ENCODE peak calls at places on chromosome 15, in five cellular contexts. W is GM23338, U is neural progenitor cell, I is psoas muscle, E is HepG2. J is an unnamed sample.

GRCh38 chr15:68687136-68687735 is 108.4 kb downstream of the CORO2B start:
- DNase-seq in W (no peak), U (no peak), I (peak; percentile 9), E (no peak), J (no peak)

GRCh38 chr15:58513681-58514336 is 82.0 kb downstream of the LIPC start:
- DNase-seq in W (no peak), U (no peak), I (no peak), E (no peak), J (peak; percentile 17)

GRCh38 chr15:52095597-52096262 is 16.8 kb downstream of the BCL2L10 start:
- DNase-seq in W (no peak), U (no peak), I (no peak), E (no peak), J (no peak)

GRCh38 chr15:69843927-69844326 is 253.8 kb downstream of the TLE3 start:
- DNase-seq in W (no peak), U (no peak), I (no peak), E (no peak), J (no peak)

GRCh38 chr15:90270502-90271150 is 5.2 kb downstream of the NGRN start:
- DNase-seq in W (no peak), U (no peak), I (no peak), E (no peak), J (no peak)

GRCh38 chr15:65940618-65940909 is 71.3 kb downstream of the RAB11A start:
- DNase-seq in W (no peak), U (no peak), I (no peak), E (no peak), J (no peak)

GRCh38 chr15:44130778-44131177 is 64.3 kb downstream of the FRMD5 start:
- DNase-seq in W (no peak), U (no peak), I (no peak), E (no peak), J (no peak)

GRCh38 chr15:62153228-62153627 is 11.9 kb downstream of the C2CD4B start:
- DNase-seq in W (no peak), U (no peak), I (no peak), E (no peak), J (no peak)

GRCh38 chr15:90394702-90395442 is 6.8 kb downstream of the IQGAP1 start:
- DNase-seq in W (no peak), U (no peak), I (no peak), E (no peak), J (no peak)

GRCh38 chr15:97077930-97078329 is 747.4 kb downstream of the NR2F2 start:
- DNase-seq in W (no peak), U (no peak), I (no peak), E (no peak), J (peak; percentile 75)

GRCh38 chr15:98801234-98801561 is 152.9 kb downstream of the IGF1R start:
- DNase-seq in W (peak; percentile 61), U (peak; percentile 88), I (no peak), E (no peak), J (peak; percentile 52)

GRCh38 chr15:83114305-83114704 is 6.9 kb downstream of the TM6SF1 start:
- DNase-seq in W (no peak), U (no peak), I (no peak), E (no peak), J (no peak)

GRCh38 chr15:51311510-51311909 is 26.9 kb downstream of the CYP19A1 start:
- DNase-seq in W (no peak), U (no peak), I (no peak), E (peak; percentile 76), J (no peak)

GRCh38 chr15:81982808-81983207 is 63.0 kb downstream of the MEX3B start:
- DNase-seq in W (no peak), U (no peak), I (no peak), E (no peak), J (no peak)

GRCh38 chr15:25058080-25058785 is 103.4 kb downstream of the SNRPN start:
- DNase-seq in W (no peak), U (no peak), I (no peak), E (no peak), J (no peak)

GRCh38 chr15:22902578-22902977 is 64.1 kb downstream of the NIPA2 start:
- DNase-seq in W (peak; percentile 47), U (no peak), I (no peak), E (no peak), J (no peak)

GRCh38 chr15:42306681-42307080 is 33.4 kb upstream of the TMEM87A start:
- DNase-seq in W (no peak), U (no peak), I (no peak), E (no peak), J (no peak)

GRCh38 chr15:76930831-76931396 is 635 bp upstream of the RCN2 start:
- DNase-seq in W (no peak), U (no peak), I (no peak), E (no peak), J (no peak)

GRCh38 chr15:98789020-98789419 is 140.7 kb downstream of the IGF1R start:
- DNase-seq in W (no peak), U (no peak), I (no peak), E (no peak), J (no peak)

GRCh38 chr15:60426870-60427528 is 29.2 kb upstream of the ANXA2 start:
- DNase-seq in W (no peak), U (no peak), I (no peak), E (no peak), J (no peak)

GRCh38 chr15:29756358-29757267 is 65.7 kb downstream of the TJP1 start:
- DNase-seq in W (no peak), U (no peak), I (no peak), E (no peak), J (no peak)

GRCh38 chr15:80693682-80694623 is 1.2 kb upstream of the ABHD17C start:
- DNase-seq in W (no peak), U (no peak), I (no peak), E (no peak), J (no peak)

GRCh38 chr15:86355798-86356197 is 276.1 kb downstream of the AGBL1 start:
- DNase-seq in W (peak; percentile 13), U (peak; percentile 34), I (no peak), E (no peak), J (no peak)

GRCh38 chr15:70964058-70964457 is 71.4 kb downstream of the LRRC49 start:
- DNase-seq in W (no peak), U (no peak), I (no peak), E (no peak), J (no peak)

GRCh38 chr15:70962084-70962483 is 69.5 kb downstream of the LRRC49 start:
- DNase-seq in W (no peak), U (no peak), I (no peak), E (no peak), J (no peak)

GRCh38 chr15:70964686-70965085 is 72.1 kb downstream of the LRRC49 start:
- DNase-seq in W (no peak), U (no peak), I (no peak), E (no peak), J (no peak)

GRCh38 chr15:70963199-70963598 is 70.6 kb downstream of the LRRC49 start:
- DNase-seq in W (no peak), U (no peak), I (no peak), E (no peak), J (no peak)

DNA sequence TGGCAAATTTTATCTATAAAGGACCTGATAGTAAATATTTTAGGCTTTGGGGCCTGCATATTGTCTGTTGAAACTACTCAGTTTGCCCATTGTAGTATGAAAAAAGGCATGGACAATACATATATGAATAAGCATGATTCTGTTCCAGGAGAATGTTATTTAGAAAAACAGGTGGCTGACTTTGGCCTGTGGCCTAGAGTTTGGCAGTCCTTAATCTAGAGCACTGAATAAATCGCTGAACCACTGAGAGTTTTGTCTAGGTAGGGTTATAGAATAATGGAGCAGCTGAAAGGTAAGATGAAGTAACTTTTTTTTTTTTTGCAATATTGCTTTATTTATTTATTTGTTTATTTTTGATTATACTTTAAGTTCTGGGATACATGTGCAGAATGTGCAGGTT is 75.0 kb downstream of the LRRC49 start:
- DNase-seq in W (no peak), U (no peak), I (no peak), E (no peak), J (no peak)
- H3K4me1 ChIP-seq in W (no peaks in the 10 kb centered on the region), U (no peaks in the 10 kb centered on the region), I (no peaks in the 10 kb centered on the region), E (no peaks in the 10 kb centered on the region), J (no peaks in the 10 kb centered on the region)

GRCh38 chr15:75357976-75358673 is 10.3 kb downstream of the MAN2C1 start:
- DNase-seq in W (no peak), U (no peak), I (no peak), E (no peak), J (no peak)
- H3K36me3 ChIP-seq in W (no peaks in the 10 kb centered on the region), U (no peaks in the 10 kb centered on the region), I (peaks cover 11% of the 10 kb centered on the region), E (peaks cover 14% of the 10 kb centered on the region), J (peaks cover 12% of the 10 kb centered on the region)

DNA sequence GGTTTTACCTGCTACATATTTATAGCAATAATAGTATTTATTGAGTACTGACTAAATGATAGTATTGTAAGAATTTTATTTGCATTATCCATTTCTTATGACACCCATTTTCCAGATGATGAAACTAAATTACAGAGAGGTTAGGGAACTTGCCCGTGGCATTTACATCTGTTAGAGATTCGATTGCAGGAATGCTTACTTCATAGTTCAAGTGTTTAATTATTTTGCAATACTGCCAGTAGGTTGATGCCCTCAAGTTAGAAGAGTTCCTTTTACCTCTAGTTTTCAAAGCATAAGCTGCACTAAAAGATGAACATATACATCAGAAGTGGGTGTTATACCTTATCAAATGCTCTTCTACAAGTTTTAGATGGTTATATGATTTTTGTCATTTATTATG is 362.8 kb upstream of the RGMA start:
- DNase-seq in W (no peak), U (no peak), I (no peak), E (no peak), J (no peak)
- TF ChIP-seq CTCF in W (no peak), U (no peak), I (no peak), E (no peak), J (no peak)

GRCh38 chr15:100720406-100720967 is 118.1 kb downstream of the ASB7 start:
- DNase-seq in W (no peak), U (no peak), I (no peak), E (no peak), J (no peak)

GRCh38 chr15:100723323-100723801 is 121.0 kb downstream of the ASB7 start:
- DNase-seq in W (no peak), U (no peak), I (no peak), E (no peak), J (no peak)

GRCh38 chr15:100725121-100726069 is 123.0 kb downstream of the ASB7 start:
- DNase-seq in W (no peak), U (no peak), I (no peak), E (no peak), J (no peak)

GRCh38 chr15:100721758-100722550 is 119.6 kb downstream of the ASB7 start:
- DNase-seq in W (no peak), U (no peak), I (peak; percentile 83), E (peak; percentile 91), J (peak; percentile 63)

GRCh38 chr15:100722551-100723322 is 120.3 kb downstream of the ASB7 start:
- DNase-seq in W (no peak), U (no peak), I (no peak), E (no peak), J (no peak)
- H3K4me1 ChIP-seq in W (peaks cover 2% of the 10 kb centered on the region), U (no peaks in the 10 kb centered on the region), I (no peaks in the 10 kb centered on the region), E (peaks cover 39% of the 10 kb centered on the region), J (no peaks in the 10 kb centered on the region)

GRCh38 chr15:88899251-88899650 is 3.9 kb upstream of the HAPLN3 start:
- DNase-seq in W (no peak), U (no peak), I (no peak), E (no peak), J (no peak)
- H3K36me3 ChIP-seq in W (peaks cover 25% of the 10 kb centered on the region), U (no peaks in the 10 kb centered on the region), I (no peaks in the 10 kb centered on the region), E (no peaks in the 10 kb centered on the region), J (no peaks in the 10 kb centered on the region)